ENCODE peak calls at places on chromosomes 2 and 18, in seven cellular contexts. H is AG10803, Z is epithelial cell of proximal tubule, Y is BJ, R is coronary artery, L is MCF 10A, C is spleen. A is an unnamed sample.

GRCh38 chr2:128513416-128514283 is 195.0 kb upstream of the HS6ST1 start:
- DNase-seq in H (no peak), Z (no peak), Y (no peak), R (no peak), L (no peak), C (peak; percentile 81), A (peak; percentile 66)

GRCh38 chr2:18930977-18931376 is 341.6 kb upstream of the NT5C1B start:
- DNase-seq in H (no peak), Z (no peak), Y (no peak), R (no peak), L (no peak), C (no peak), A (no peak)

GRCh38 chr2:6952116-6952515 is 34.9 kb downstream of the RNF144A start:
- DNase-seq in H (peak; percentile 27), Z (no peak), Y (no peak), R (no peak), L (no peak), C (no peak), A (no peak)

GRCh38 chr2:241844066-241844728 is 14.5 kb downstream of the PDCD1 start:
- DNase-seq in H (peak; percentile 26), Z (no peak), Y (peak; percentile 4), R (peak; percentile 82), L (no peak), C (peak; percentile 90), A (no peak)

GRCh38 chr2:64637000-64637628 is 16.6 kb downstream of the SERTAD2 start:
- DNase-seq in H (no peak), Z (no peak), Y (no peak), R (no peak), L (no peak), C (no peak), A (no peak)

GRCh38 chr2:40168032-40168431 is 283.9 kb downstream of the SLC8A1 start:
- DNase-seq in H (no peak), Z (no peak), Y (no peak), R (no peak), L (no peak), C (no peak), A (no peak)

GRCh38 chr2:200614249-200614648 is 28.4 kb downstream of the AOX1 start:
- DNase-seq in H (peak; percentile 32), Z (no peak), Y (no peak), R (no peak), L (no peak), C (no peak), A (no peak)

GRCh38 chr18:10240276-10240675 is 214.2 kb upstream of the APCDD1 start:
- DNase-seq in H (no peak), Z (no peak), Y (no peak), R (no peak), L (no peak), C (no peak), A (no peak)

GRCh38 chr2:159290289-159290907 is 3.9 kb upstream of the WDSUB1 start:
- DNase-seq in H (peak; percentile 92), Z (peak; percentile 38), Y (peak; percentile 56), R (no peak), L (peak; percentile 88), C (peak; percentile 30), A (no peak)

GRCh38 chr2:19653336-19653908 is 248.4 kb downstream of the TTC32 start:
- DNase-seq in H (no peak), Z (no peak), Y (no peak), R (peak; percentile 47), L (no peak), C (no peak), A (no peak)

GRCh38 chr2:238523158-238524110 is 96.7 kb downstream of the ASB1 start:
- DNase-seq in H (peak; percentile 97), Z (no peak), Y (peak; percentile 79), R (no peak), L (no peak), C (no peak), A (no peak)

GRCh38 chr18:55906533-55906932 is 318.5 kb upstream of the TCF4 start:
- DNase-seq in H (no peak), Z (no peak), Y (no peak), R (no peak), L (no peak), C (no peak), A (no peak)

GRCh38 chr2:126761981-126762878 is 106.3 kb downstream of the GYPC start:
- DNase-seq in H (no peak), Z (no peak), Y (no peak), R (peak; percentile 28), L (no peak), C (no peak), A (peak; percentile 7)

GRCh38 chr2:200483729-200484198 is 26.1 kb downstream of the KCTD18 start:
- DNase-seq in H (no peak), Z (no peak), Y (no peak), R (no peak), L (peak; percentile 63), C (no peak), A (no peak)

GRCh38 chr18:70576281-70577022 is 287.6 kb downstream of the SOCS6 start:
- DNase-seq in H (no peak), Z (no peak), Y (no peak), R (no peak), L (no peak), C (no peak), A (no peak)

GRCh38 chr2:146986161-146986560 is 858.7 kb upstream of the ACVR2A start:
- DNase-seq in H (peak; percentile 72), Z (peak; percentile 25), Y (no peak), R (no peak), L (peak; percentile 45), C (no peak), A (no peak)

GRCh38 chr2:233147136-233147828 is 87.1 kb downstream of the INPP5D start:
- DNase-seq in H (no peak), Z (no peak), Y (no peak), R (no peak), L (no peak), C (peak; percentile 70), A (no peak)

GRCh38 chr2:181178130-181178529 is 197.7 kb downstream of the UBE2E3 start:
- DNase-seq in H (no peak), Z (no peak), Y (no peak), R (no peak), L (no peak), C (no peak), A (no peak)

GRCh38 chr2:181174880-181175590 is 194.6 kb downstream of the UBE2E3 start:
- DNase-seq in H (peak; percentile 66), Z (no peak), Y (peak; percentile 11), R (no peak), L (no peak), C (no peak), A (no peak)

GRCh38 chr2:181176540-181176939 is 196.1 kb downstream of the UBE2E3 start:
- DNase-seq in H (peak; percentile 33), Z (no peak), Y (peak; percentile 11), R (no peak), L (no peak), C (no peak), A (no peak)

GRCh38 chr2:181177376-181177775 is 197.0 kb downstream of the UBE2E3 start:
- DNase-seq in H (peak; percentile 26), Z (no peak), Y (no peak), R (no peak), L (no peak), C (no peak), A (no peak)

DNA sequence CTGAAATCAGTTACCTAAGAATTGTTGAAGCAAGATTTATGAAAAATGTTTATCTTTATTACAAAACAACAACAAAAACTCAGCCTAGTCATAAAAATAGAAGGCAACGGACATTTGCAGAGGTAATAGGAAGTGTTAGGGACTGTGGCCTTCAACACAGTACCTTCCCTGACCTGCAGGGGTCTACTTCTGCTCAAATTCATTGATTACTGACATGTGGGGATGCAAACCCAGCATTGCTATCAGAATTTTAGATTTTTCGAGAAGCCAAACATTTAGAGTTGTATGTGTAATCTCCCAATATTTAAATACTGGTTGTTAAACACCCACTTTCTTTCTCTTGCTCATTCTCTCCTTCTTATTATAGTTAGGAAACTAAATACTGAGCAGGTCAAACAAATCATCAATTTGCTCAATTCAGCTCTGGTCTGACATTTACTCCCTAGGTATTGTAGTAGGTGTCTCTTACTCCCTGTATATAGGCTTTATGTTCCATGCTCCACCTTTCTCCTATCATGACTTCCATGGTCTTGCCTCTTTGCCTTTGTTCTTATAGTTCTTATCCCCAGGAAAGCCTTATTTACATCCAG is 198.5 kb downstream of the UBE2E3 start:
- DNase-seq in H (no peak), Z (no peak), Y (no peak), R (no peak), L (peak; percentile 21), C (no peak), A (no peak)
- TF ChIP-seq CTCF in H (peak; percentile 34), Z (peak; percentile 56), Y (peak; percentile 38), R (no peak), L (peak; percentile 12), C (peak; percentile 21), A (no peak)

DNA sequence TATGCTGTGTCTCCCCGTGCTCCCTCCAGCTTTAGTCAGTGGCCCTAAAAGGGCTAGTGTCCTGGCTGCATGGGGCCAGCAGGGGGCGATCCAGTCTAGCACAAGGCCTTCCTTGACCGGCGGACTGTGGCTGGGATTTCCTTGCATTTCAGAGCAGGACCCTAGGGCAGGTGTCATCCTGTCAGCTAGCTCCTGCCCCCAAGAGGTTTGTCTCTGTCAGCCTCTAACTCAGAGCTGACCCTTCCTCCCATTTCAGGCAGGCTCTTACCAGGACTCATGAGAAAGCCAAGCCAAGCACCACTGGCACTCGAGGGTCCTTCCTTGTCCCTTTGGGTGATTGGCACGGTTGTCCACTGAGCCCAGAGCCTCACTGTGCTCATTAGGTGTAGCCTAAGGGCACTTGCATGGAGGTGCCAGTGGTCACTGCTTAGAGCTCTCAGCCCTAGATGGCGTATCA is 140.3 kb downstream of the RPIA start:
- DNase-seq in H (peak; percentile 6), Z (peak; percentile 13), Y (no peak), R (no peak), L (peak; percentile 56), C (peak; percentile 93), A (no peak)
- TF ChIP-seq CTCF in H (peak; percentile 40), Z (peak; percentile 94), Y (peak; percentile 61), R (no peak), L (peak; percentile 48), C (peak; percentile 73), A (peak; percentile 71)

GRCh38 chr18:77067315-77068061 is 65.1 kb downstream of the MBP start:
- DNase-seq in H (peak; percentile 80), Z (peak; percentile 70), Y (peak; percentile 49), R (no peak), L (peak; percentile 88), C (peak; percentile 89), A (peak; percentile 83)
- TF ChIP-seq CTCF in H (peak; percentile 4), Z (peak; percentile 27), Y (peak; percentile 16), R (no peak), L (peak; percentile 17), C (no peak), A (peak; percentile 18)

DNA sequence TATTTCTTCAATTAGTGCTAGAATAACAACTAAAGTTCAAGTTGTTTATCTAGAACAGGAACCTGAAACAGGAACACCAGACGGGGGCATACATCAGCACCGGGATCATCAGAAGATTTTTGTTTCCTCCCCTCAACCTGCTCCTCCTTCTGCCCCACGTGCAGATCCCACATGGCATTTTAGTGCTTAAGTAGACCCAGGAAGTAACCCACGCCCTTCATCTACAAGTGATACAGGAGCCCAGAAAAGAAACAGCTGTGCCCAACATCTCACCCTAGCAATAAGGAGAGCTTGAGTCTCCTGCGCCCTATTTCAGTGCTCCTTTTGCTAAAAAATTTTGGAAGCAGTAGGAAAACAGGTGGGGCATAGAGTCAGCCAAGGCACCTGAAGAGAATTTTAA is 5.2 kb downstream of the ZNF385B start:
- DNase-seq in H (no peak), Z (no peak), Y (no peak), R (no peak), L (no peak), C (no peak), A (no peak)
- TF ChIP-seq CTCF in H (no peak), Z (no peak), Y (no peak), R (no peak), L (no peak), C (no peak), A (no peak)